ENCODE peak calls at places on chromosomes 1 and 21, in nine cellular contexts. One of them, this sample, is unnamed.

GRCh38 chr1:61079898-61080336 is 2.4 kb upstream of the NFIA start:
- DNase-seq in dermis blood vessel endothelial cell: peak; percentile 69
- DNase-seq in stimulated activated naive CD4-positive, alpha-beta T cell: no peak
- DNase-seq in stimulated activated CD4-positive, alpha-beta T cell treated with anti-CD3 and anti-CD28 coated beads, Interleukin-4, amount 100 ng/mL, for 48 hours: no peak
- DNase-seq in EL: peak; percentile 82
- DNase-seq in kidney tubule cell: peak; percentile 74
- DNase-seq in AG04449: no peak
- DNase-seq in fibroblast of mammary gland: peak; percentile 91
- DNase-seq in activated naive CD4-positive, alpha-beta T cell: no peak
- DNase-seq in this sample: peak; percentile 79

GRCh38 chr1:169809370-169810095 is 14.8 kb upstream of the METTL18 start:
- DNase-seq in dermis blood vessel endothelial cell: peak; percentile 75
- DNase-seq in stimulated activated naive CD4-positive, alpha-beta T cell: no peak
- DNase-seq in stimulated activated CD4-positive, alpha-beta T cell treated with anti-CD3 and anti-CD28 coated beads, Interleukin-4, amount 100 ng/mL, for 48 hours: no peak
- DNase-seq in EL: peak; percentile 25
- DNase-seq in kidney tubule cell: peak; percentile 54
- DNase-seq in AG04449: no peak
- DNase-seq in fibroblast of mammary gland: peak; percentile 48
- DNase-seq in activated naive CD4-positive, alpha-beta T cell: no peak
- DNase-seq in this sample: peak; percentile 25

GRCh38 chr1:182752827-182753104 is 36.8 kb upstream of the NPL start:
- DNase-seq in dermis blood vessel endothelial cell: no peak
- DNase-seq in stimulated activated naive CD4-positive, alpha-beta T cell: no peak
- DNase-seq in stimulated activated CD4-positive, alpha-beta T cell treated with anti-CD3 and anti-CD28 coated beads, Interleukin-4, amount 100 ng/mL, for 48 hours: no peak
- DNase-seq in EL: no peak
- DNase-seq in kidney tubule cell: no peak
- DNase-seq in AG04449: no peak
- DNase-seq in fibroblast of mammary gland: no peak
- DNase-seq in activated naive CD4-positive, alpha-beta T cell: no peak
- DNase-seq in this sample: no peak

GRCh38 chr1:30757196-30757949 is at the start of gene LAPTM5:
- DNase-seq in dermis blood vessel endothelial cell: peak; percentile 59
- DNase-seq in stimulated activated naive CD4-positive, alpha-beta T cell: peak; percentile 56
- DNase-seq in stimulated activated CD4-positive, alpha-beta T cell treated with anti-CD3 and anti-CD28 coated beads, Interleukin-4, amount 100 ng/mL, for 48 hours: no peak
- DNase-seq in EL: peak; percentile 64
- DNase-seq in kidney tubule cell: no peak
- DNase-seq in AG04449: no peak
- DNase-seq in fibroblast of mammary gland: peak; percentile 68
- DNase-seq in activated naive CD4-positive, alpha-beta T cell: no peak
- DNase-seq in this sample: no peak

GRCh38 chr1:19646366-19646765 is 2.3 kb downstream of the NBL1 start:
- DNase-seq in dermis blood vessel endothelial cell: no peak
- DNase-seq in stimulated activated naive CD4-positive, alpha-beta T cell: no peak
- DNase-seq in stimulated activated CD4-positive, alpha-beta T cell treated with anti-CD3 and anti-CD28 coated beads, Interleukin-4, amount 100 ng/mL, for 48 hours: no peak
- DNase-seq in EL: no peak
- DNase-seq in kidney tubule cell: peak; percentile 12
- DNase-seq in AG04449: no peak
- DNase-seq in fibroblast of mammary gland: no peak
- DNase-seq in activated naive CD4-positive, alpha-beta T cell: no peak
- DNase-seq in this sample: no peak

GRCh38 chr21:26499475-26499874 is 73.6 kb downstream of the CYYR1 start:
- DNase-seq in dermis blood vessel endothelial cell: no peak
- DNase-seq in stimulated activated naive CD4-positive, alpha-beta T cell: no peak
- DNase-seq in stimulated activated CD4-positive, alpha-beta T cell treated with anti-CD3 and anti-CD28 coated beads, Interleukin-4, amount 100 ng/mL, for 48 hours: no peak
- DNase-seq in EL: no peak
- DNase-seq in kidney tubule cell: peak; percentile 15
- DNase-seq in AG04449: no peak
- DNase-seq in fibroblast of mammary gland: no peak
- DNase-seq in activated naive CD4-positive, alpha-beta T cell: no peak
- DNase-seq in this sample: no peak

GRCh38 chr1:214341918-214342317 is 61.0 kb downstream of the SMYD2 start:
- DNase-seq in dermis blood vessel endothelial cell: no peak
- DNase-seq in stimulated activated naive CD4-positive, alpha-beta T cell: no peak
- DNase-seq in stimulated activated CD4-positive, alpha-beta T cell treated with anti-CD3 and anti-CD28 coated beads, Interleukin-4, amount 100 ng/mL, for 48 hours: no peak
- DNase-seq in EL: no peak
- DNase-seq in kidney tubule cell: no peak
- DNase-seq in AG04449: no peak
- DNase-seq in fibroblast of mammary gland: no peak
- DNase-seq in activated naive CD4-positive, alpha-beta T cell: no peak
- DNase-seq in this sample: no peak

GRCh38 chr1:29584816-29585600 is 348.7 kb downstream of the PTPRU start:
- DNase-seq in dermis blood vessel endothelial cell: no peak
- DNase-seq in stimulated activated naive CD4-positive, alpha-beta T cell: no peak
- DNase-seq in stimulated activated CD4-positive, alpha-beta T cell treated with anti-CD3 and anti-CD28 coated beads, Interleukin-4, amount 100 ng/mL, for 48 hours: no peak
- DNase-seq in EL: no peak
- DNase-seq in kidney tubule cell: peak; percentile 95
- DNase-seq in AG04449: no peak
- DNase-seq in fibroblast of mammary gland: peak; percentile 27
- DNase-seq in activated naive CD4-positive, alpha-beta T cell: no peak
- DNase-seq in this sample: no peak

GRCh38 chr1:203325418-203326091 is 20.2 kb downstream of the BTG2 start:
- DNase-seq in dermis blood vessel endothelial cell: peak; percentile 53
- DNase-seq in stimulated activated naive CD4-positive, alpha-beta T cell: no peak
- DNase-seq in stimulated activated CD4-positive, alpha-beta T cell treated with anti-CD3 and anti-CD28 coated beads, Interleukin-4, amount 100 ng/mL, for 48 hours: no peak
- DNase-seq in EL: no peak
- DNase-seq in kidney tubule cell: no peak
- DNase-seq in AG04449: no peak
- DNase-seq in fibroblast of mammary gland: no peak
- DNase-seq in activated naive CD4-positive, alpha-beta T cell: no peak
- DNase-seq in this sample: no peak

GRCh38 chr1:169363046-169363756 is 4.4 kb downstream of the NME7 start:
- DNase-seq in dermis blood vessel endothelial cell: peak; percentile 51
- DNase-seq in stimulated activated naive CD4-positive, alpha-beta T cell: no peak
- DNase-seq in stimulated activated CD4-positive, alpha-beta T cell treated with anti-CD3 and anti-CD28 coated beads, Interleukin-4, amount 100 ng/mL, for 48 hours: no peak
- DNase-seq in EL: peak; percentile 93
- DNase-seq in kidney tubule cell: peak; percentile 90
- DNase-seq in AG04449: peak; percentile 72
- DNase-seq in fibroblast of mammary gland: peak; percentile 91
- DNase-seq in activated naive CD4-positive, alpha-beta T cell: no peak
- DNase-seq in this sample: no peak

GRCh38 chr1:11499825-11500331 is 20.9 kb downstream of the DISP3 start:
- DNase-seq in dermis blood vessel endothelial cell: no peak
- DNase-seq in stimulated activated naive CD4-positive, alpha-beta T cell: no peak
- DNase-seq in stimulated activated CD4-positive, alpha-beta T cell treated with anti-CD3 and anti-CD28 coated beads, Interleukin-4, amount 100 ng/mL, for 48 hours: no peak
- DNase-seq in EL: no peak
- DNase-seq in kidney tubule cell: no peak
- DNase-seq in AG04449: no peak
- DNase-seq in fibroblast of mammary gland: no peak
- DNase-seq in activated naive CD4-positive, alpha-beta T cell: no peak
- DNase-seq in this sample: no peak

This sample was measured in CMK.